ENCODE peak calls at places on chromosomes 3 and 15, in four cellular contexts. M is WTC11, E is K562, S is HepG2. B is an unnamed sample.

GRCh38 chr3:114839476-114839875 is 307.6 kb downstream of the ZBTB20 start:
- DNase-seq in M (no peak), E (no peak), S (no peak), B (peak; percentile 10)

GRCh38 chr3:131326307-131326706 is 55.3 kb upstream of the NUDT16 start:
- DNase-seq in M (no peak), E (no peak), S (no peak), B (no peak)

GRCh38 chr3:47890037-47890831 is 87.3 kb downstream of the DHX30 start:
- DNase-seq in E (no peak), M (no peak), S (no peak), B (no peak)

GRCh38 chr3:124919756-124920155 is 14.8 kb downstream of the MUC13 start:
- DNase-seq in M (no peak), S (peak; percentile 32), E (no peak), B (no peak)

GRCh38 chr15:36996121-36996520 is 104.2 kb downstream of the MEIS2 start:
- DNase-seq in S (no peak), M (no peak), E (no peak), B (no peak)

GRCh38 chr3:42120866-42121265 is 29.7 kb downstream of the TRAK1 start:
- DNase-seq in E (no peak), M (no peak), S (no peak), B (no peak)

GRCh38 chr3:59857589-59858346 is 807.9 kb upstream of the CFAP20DC start:
- DNase-seq in E (peak; percentile 42), S (peak; percentile 70), M (peak; percentile 80), B (peak; percentile 54)

GRCh38 chr15:44568338-44568737 is 31.4 kb downstream of the EIF3J start:
- DNase-seq in S (no peak), E (no peak), M (no peak), B (no peak)

GRCh38 chr3:9399746-9400145 is 2.3 kb downstream of the SETD5 start:
- DNase-seq in E (peak; percentile 33), M (peak; percentile 63), S (peak; percentile 79), B (peak; percentile 54)

GRCh38 chr15:31427411-31427810 is 100.8 kb downstream of the KLF13 start:
- DNase-seq in M (no peak), E (no peak), S (no peak), B (no peak)

GRCh38 chr3:175149675-175150074 is 290.5 kb downstream of the NAALADL2 start:
- DNase-seq in S (peak; percentile 1), M (no peak), E (no peak), B (no peak)

GRCh38 chr3:52535411-52536111 is 844 bp upstream of the UQCC5 start:
- DNase-seq in M (no peak), E (no peak), S (no peak), B (no peak)

GRCh38 chr3:69236808-69237707 is 114.7 kb upstream of the LMOD3 start:
- DNase-seq in E (no peak), S (no peak), M (no peak), B (no peak)

DNA sequence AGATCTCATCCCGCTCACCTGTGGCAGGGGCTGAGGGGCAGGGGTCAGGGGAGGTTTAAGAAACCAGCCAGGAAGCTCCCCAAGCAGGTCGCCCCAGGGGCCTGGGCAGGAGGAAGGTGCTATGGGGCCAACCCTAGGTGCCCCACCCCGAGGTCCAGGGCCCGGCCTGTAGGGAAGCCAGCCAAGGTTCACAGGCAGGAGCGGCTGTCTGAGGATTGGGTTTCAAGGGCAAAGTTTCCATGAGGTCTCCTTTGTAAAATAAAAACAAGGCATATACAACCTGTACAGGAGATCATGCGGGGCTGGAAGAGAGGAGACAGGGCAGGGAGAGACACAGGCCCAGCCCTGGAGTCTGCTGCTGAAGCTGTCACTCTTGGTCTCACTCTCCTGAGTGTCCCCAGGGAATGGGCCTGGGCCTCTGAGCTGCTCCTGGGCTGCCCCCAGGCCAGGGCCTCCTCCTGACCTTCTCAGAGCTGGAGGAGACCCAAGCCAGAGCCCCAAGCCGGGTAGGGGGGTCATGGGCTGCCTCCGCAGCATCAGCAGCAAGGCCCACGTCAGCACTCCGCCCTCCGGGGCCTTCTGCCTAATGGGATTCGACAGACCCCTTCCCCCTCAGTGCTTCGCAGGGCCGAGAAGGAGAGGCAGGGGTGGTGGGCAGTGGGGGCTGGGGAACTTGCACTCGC is 5.5 kb downstream of the CPLX3 start:
- DNase-seq in E (no peak), S (no peak), M (no peak), B (no peak)
- TF ChIP-seq ELF4 in E (no peak), S (no peak), M (no peak), B (no peak)

DNA sequence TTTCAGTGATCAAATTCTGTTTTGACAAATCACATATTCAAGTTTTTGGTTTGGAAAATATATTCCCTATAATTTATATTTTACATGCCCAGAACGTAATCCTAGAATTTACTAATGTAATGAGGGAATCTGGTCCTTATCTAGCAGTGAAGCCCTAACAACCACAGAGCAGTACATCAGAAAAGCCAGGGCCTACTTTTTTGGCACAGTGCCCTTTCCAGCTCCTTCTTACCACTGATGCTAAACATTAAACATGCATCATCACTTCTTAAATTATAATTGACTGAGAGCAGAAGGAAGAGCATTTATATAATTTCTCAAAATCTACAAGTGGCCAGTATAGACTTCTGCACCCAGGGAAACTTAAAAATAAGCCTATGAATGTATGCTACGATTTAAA is 66.7 kb downstream of the FBXL22 start:
- DNase-seq in E (no peak), M (no peak), S (no peak), B (no peak)
- TF ChIP-seq ELF4 in E (no peak), M (no peak), S (no peak), B (no peak)

DNA sequence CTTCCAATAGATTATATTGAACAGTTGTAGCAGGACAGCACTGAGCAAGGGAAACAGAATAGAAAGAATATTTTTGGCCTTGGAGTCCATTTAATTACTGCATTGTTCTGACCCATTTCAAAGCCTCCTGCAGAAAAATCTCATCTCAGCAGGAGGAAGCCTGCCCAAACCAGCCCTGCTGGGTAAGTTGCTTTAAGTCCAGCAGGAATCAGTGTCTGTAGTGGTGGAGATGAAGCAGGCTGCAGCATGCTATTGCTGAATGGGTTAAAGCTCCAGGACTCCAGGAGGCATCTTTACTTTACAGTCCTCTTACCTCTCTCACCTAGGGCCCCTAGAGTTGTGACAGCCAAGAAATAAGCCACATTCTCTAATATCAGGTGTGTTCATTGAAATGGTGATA is 380.3 kb upstream of the THBS1 start:
- DNase-seq in E (no peak), S (no peak), M (no peak), B (no peak)
- TF ChIP-seq ELF4 in E (no peak), S (no peak), M (no peak), B (no peak)

DNA sequence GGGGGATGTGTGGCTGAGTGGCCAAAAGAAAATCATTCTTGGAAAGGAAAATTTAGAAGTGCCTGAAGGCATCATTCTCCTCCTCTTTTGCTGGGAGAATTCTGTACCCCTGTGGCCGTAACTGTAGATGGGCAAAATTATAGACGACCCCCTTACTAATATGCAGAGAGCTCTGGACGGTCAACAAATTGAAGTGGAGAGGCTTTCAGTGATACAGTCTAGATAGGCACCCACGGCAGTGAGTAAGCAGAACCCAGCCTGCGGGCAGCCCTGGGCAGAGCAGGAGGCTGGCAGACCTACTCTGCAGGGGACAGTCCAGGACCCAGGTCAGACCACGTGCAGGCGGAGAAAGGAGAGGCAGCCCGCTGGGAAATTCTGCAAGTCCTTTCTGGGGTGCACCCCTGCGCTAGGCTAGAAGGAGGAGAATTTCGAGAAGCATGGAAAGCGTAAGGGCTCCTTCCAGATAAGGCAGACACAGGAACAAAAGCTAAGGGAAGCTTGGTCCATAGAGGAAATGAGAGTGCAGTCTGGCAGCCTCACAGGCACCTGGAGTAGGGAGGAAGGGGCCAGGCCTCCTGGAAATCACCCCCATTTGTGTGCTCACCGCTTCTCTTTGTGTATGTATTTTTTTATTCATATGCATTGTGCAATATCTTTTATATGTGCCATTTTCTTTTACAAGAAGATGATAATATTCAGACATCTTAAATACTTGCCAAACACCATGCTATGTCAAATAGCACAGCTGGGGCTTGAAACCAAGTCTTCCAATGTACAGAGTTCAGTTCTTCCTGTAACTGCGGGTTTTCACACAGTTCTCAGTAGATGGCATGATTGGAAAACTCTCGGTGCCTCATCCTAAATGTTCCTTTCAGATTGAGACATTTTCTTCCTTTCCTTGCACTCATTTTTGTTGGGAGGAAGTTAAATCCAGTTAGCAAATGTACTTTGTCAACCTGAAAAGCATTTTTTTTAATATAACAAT is 40.2 kb downstream of the LRRK1 start:
- DNase-seq in S (no peak), E (no peak), M (no peak), B (no peak)
- TF ChIP-seq ELF4 in S (no peak), E (no peak), M (no peak), B (no peak)

GRCh38 chr15:68204361-68204760 is 771 bp downstream of the CALML4 start:
- DNase-seq in S (no peak), M (no peak), E (no peak), B (no peak)

GRCh38 chr15:68205949-68206539 is 912 bp upstream of the CALML4 start:
- DNase-seq in S (no peak), M (peak; percentile 51), E (peak; percentile 71), B (no peak)

GRCh38 chr15:68203956-68204355 is 1.2 kb downstream of the CALML4 start:
- DNase-seq in S (no peak), E (no peak), M (no peak), B (no peak)

GRCh38 chr15:68205558-68205944 is 419 bp upstream of the CALML4 start:
- DNase-seq in S (no peak), E (no peak), M (no peak), B (no peak)

DNA sequence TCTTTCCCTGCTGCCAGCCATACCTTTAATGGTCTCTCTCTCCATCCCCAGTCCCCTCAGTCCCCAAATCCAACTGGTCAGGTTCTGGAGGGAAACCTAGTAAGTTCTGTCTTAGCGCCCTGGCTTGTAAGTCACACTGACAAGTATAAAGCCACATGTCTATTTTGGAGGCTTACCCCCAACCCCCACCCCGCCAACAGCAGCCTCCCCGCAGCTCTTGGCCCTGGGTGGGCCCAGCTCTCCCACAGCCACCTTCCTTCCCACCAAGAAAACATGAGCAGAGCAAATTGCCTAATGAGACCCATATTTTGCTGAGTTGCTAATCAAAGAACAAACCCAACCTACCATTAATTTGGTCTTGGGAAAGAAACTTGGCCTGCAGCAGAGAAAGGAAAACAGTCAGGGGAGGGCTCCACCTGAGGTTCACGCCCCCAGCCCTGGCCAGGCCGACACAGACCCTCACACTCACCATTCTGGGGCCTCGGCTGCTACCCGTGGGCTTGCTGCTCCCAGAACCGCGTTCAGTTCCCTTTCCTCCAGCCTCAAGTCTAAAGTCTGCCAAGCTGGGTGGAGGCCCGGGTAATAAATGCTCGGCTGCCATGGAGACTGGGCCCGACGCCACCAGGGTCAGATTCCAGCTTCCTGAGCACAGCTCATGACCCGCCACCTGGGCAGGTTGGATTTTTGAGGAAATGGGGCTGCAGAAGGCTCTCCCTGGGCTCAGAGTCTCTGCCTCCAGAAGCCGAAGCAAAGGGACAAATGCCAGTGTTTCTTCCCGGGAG is at the start of gene CALML4:
- DNase-seq in S (peak; percentile 74), M (no peak), E (no peak), B (no peak)
- TF ChIP-seq ELF4 in S (no peak), M (no peak), E (no peak), B (no peak)

GRCh38 chr15:90765966-90766365 is 48.8 kb downstream of the BLM start:
- DNase-seq in S (no peak), E (no peak), M (no peak), B (no peak)
- TF ChIP-seq ELF4 in S (no peak), E (no peak), M (no peak), B (no peak)